ENCODE peak calls at places on chromosomes 4 and X, in four cellular contexts. One of them, this sample, is unnamed.

GRCh38 chr4:26235500-26235899 is 85.3 kb upstream of the RBPJ start:
- DNase-seq in IMR-90: peak
- DNase-seq in mesendoderm: peak
- DNase-seq in H1: no peak
- DNase-seq in this sample: no peak

GRCh38 chrX:56228914-56229313 is 3.2 kb upstream of the KLF8 start:
- DNase-seq in IMR-90: no peak
- DNase-seq in mesendoderm: peak
- DNase-seq in H1: no peak
- DNase-seq in this sample: peak

GRCh38 chrX:147875866-147876596 is 35.7 kb upstream of the FMR1 start:
- DNase-seq in IMR-90: no peak
- DNase-seq in mesendoderm: no peak
- DNase-seq in H1: no peak
- DNase-seq in this sample: no peak

GRCh38 chrX:72003811-72004750 is 93.4 kb downstream of the NHSL2 start:
- DNase-seq in IMR-90: no peak
- DNase-seq in mesendoderm: peak
- DNase-seq in H1: peak
- DNase-seq in this sample: peak

GRCh38 chrX:12770440-12770839 is 20.8 kb upstream of the PRPS2 start:
- DNase-seq in IMR-90: peak
- DNase-seq in mesendoderm: no peak
- DNase-seq in H1: no peak
- DNase-seq in this sample: no peak

GRCh38 chrX:2547746-2548145 is 47.0 kb upstream of the DHRSX start:
- DNase-seq in IMR-90: no peak
- DNase-seq in mesendoderm: no peak
- DNase-seq in H1: no peak
- DNase-seq in this sample: no peak

GRCh38 chr4:10704050-10704810 is 19.7 kb upstream of the CLNK start:
- DNase-seq in IMR-90: peak
- DNase-seq in mesendoderm: no peak
- DNase-seq in H1: no peak
- DNase-seq in this sample: no peak

GRCh38 chr4:55069248-55069647 is 56.1 kb downstream of the KDR start:
- DNase-seq in IMR-90: no peak
- DNase-seq in mesendoderm: peak
- DNase-seq in H1: no peak
- DNase-seq in this sample: no peak

DNA sequence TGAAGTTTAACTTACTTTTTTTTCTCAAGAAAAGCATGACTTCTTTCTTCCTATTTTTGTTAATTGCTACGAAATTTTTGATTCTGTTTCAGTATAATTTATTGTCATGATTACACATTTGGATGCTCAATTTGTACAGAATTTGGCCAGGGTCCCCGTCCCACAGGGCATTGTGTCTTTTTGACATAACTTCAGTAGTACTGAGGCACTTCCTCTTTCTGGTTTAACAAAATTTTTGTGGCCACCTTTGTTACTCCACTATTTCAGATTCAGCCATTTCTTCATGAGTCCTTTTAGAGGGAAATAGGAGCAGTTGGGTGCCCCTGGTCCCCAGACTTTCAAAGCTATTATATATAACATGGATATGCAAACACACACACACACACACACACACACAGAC is 1248.7 kb downstream of the PCDH7 start:
- DNase-seq in IMR-90: no peak
- DNase-seq in mesendoderm: no peak
- DNase-seq in H1: no peak
- DNase-seq in this sample: no peak
- H4K5ac ChIP-seq in IMR-90: no peak
- H4K5ac ChIP-seq in mesendoderm: no peak
- H4K5ac ChIP-seq in H1: no peak
- H4K5ac ChIP-seq in this sample: no peak

DNA sequence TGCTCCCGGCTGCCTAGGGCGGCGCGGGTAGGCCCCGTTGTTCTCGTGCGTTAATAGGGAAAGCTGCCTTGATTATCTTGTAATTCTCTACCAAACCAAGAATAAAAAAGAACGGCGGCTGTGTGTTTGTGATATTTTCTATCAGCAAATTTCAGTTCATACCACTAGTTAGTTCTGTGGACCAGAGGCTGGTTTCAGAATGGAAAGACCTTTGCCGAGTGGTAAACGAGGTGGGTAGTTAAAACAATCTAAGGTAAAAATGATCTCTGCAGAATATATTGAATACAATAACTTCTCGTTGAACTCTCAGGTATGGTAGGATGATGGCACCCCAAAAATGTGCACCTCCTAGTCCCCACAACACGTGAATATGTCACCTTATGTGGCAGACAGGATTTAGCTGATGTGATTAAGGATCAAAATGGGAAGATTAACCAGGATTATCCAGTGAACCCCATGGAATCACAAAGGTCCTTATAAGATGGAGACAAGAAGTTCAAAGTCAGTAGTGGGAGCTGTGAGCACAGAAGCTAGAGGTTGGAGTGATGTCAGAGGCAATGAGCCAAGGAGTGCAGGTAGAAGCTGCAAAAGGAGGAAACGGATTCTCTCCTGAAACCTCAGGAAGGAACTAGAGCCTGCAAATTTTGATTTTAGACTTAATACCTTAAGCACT is 574 bp upstream of the CFAP97 start:
- DNase-seq in IMR-90: peak
- DNase-seq in mesendoderm: peak
- DNase-seq in H1: no peak
- DNase-seq in this sample: no peak
- H3K4ac ChIP-seq in IMR-90: no peak
- H3K4ac ChIP-seq in mesendoderm: peak
- H3K4ac ChIP-seq in H1: no peak
- H3K4ac ChIP-seq in this sample: no peak

DNA sequence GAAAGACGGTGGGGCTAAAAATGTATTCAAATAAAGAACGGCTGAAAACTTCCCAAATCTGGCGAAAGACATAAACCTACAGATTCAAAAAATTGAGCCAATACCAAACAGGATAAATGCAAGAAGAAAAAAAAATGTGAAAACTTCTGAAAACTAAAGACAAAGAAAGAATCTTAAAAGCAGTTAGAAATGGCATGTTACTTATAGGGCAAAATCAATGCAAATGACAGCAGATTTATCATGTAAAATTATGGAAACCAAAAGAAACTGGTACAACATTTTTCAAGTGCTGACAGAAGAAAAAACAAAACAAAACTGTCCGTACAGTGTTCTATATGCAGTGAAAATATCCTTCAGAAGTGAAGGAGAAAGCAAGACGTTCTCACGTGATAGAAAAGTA is 239.0 kb downstream of the PDGFC start:
- DNase-seq in IMR-90: peak
- DNase-seq in mesendoderm: peak
- DNase-seq in H1: no peak
- DNase-seq in this sample: no peak
- H3K23ac ChIP-seq in IMR-90: no peak
- H3K23ac ChIP-seq in mesendoderm: no peak
- H3K23ac ChIP-seq in H1: no peak
- H3K23ac ChIP-seq in this sample: no peak

GRCh38 chr4:81039351-81040174 is 9.1 kb downstream of the BMP3 start:
- DNase-seq in IMR-90: no peak
- DNase-seq in mesendoderm: peak
- DNase-seq in H1: no peak
- DNase-seq in this sample: no peak
- H4K5ac ChIP-seq in IMR-90: no peak
- H4K5ac ChIP-seq in mesendoderm: no peak
- H4K5ac ChIP-seq in H1: no peak
- H4K5ac ChIP-seq in this sample: no peak

DNA sequence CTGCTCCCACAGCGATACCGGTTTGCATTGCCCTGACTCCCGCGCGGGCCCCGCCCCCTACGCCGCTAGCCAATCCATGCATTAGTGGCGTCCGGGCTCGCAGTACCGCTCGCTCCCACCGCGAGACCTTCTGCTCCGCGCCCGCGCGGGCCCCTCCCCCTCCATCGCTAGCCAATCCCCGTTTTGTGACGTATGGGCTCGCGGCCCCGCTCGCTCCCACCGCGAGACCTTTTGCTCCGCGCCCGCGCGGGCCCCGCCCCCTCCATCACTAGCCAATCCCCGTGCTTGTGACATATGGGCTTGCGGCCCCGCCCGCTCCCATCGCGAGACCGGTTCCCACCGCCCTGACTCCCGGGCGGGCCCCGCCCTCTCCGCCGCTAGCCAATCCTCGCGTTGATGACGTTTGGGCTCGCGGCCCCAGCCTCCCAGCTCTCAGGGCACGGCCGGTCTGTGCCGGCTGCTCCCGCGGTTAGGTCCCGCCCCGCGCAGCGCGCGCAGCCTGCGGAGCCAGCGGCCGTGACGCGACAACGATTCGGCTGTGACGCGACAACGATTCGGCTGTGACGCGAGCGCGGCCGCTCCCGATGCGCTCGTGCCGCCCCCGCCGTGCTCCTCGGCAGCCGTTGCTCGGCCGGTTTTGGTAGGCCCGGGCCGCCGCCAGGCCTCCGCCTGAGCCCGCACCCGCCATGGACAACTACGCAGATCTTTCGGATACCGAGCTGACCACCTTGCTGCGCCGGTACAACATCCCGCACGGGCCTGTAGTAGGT is at the start of gene EMD:
- DNase-seq in IMR-90: peak
- DNase-seq in mesendoderm: peak
- DNase-seq in H1: peak
- DNase-seq in this sample: peak
- H3K4ac ChIP-seq in IMR-90: peak
- H3K4ac ChIP-seq in mesendoderm: peak
- H3K4ac ChIP-seq in H1: no peak
- H3K4ac ChIP-seq in this sample: peak

GRCh38 chrX:135985123-135985973 is at the start of gene SLC9A6:
- DNase-seq in IMR-90: peak
- DNase-seq in mesendoderm: peak
- DNase-seq in H1: peak
- DNase-seq in this sample: peak
- H3K23ac ChIP-seq in IMR-90: peak
- H3K23ac ChIP-seq in mesendoderm: no peak
- H3K23ac ChIP-seq in H1: no peak
- H3K23ac ChIP-seq in this sample: no peak

GRCh38 chr4:57658673-57659072 is 548.5 kb upstream of the IGFBP7 start:
- DNase-seq in IMR-90: no peak
- DNase-seq in mesendoderm: no peak
- DNase-seq in H1: no peak
- DNase-seq in this sample: no peak

GRCh38 chr4:57658188-57658587 is 548.0 kb upstream of the IGFBP7 start:
- DNase-seq in IMR-90: no peak
- DNase-seq in mesendoderm: no peak
- DNase-seq in H1: no peak
- DNase-seq in this sample: no peak

GRCh38 chr4:57661707-57662106 is 551.5 kb upstream of the IGFBP7 start:
- DNase-seq in IMR-90: no peak
- DNase-seq in mesendoderm: no peak
- DNase-seq in H1: no peak
- DNase-seq in this sample: no peak
- H4K5ac ChIP-seq in IMR-90: no peak
- H4K5ac ChIP-seq in mesendoderm: no peak
- H4K5ac ChIP-seq in H1: no peak
- H4K5ac ChIP-seq in this sample: no peak

GRCh38 chrX:133415276-133416105 is at the start of gene GPC4:
- DNase-seq in IMR-90: no peak
- DNase-seq in mesendoderm: peak
- DNase-seq in H1: peak
- DNase-seq in this sample: peak
- H3K4ac ChIP-seq in IMR-90: no peak
- H3K4ac ChIP-seq in mesendoderm: peak
- H3K4ac ChIP-seq in H1: peak
- H3K4ac ChIP-seq in this sample: no peak

GRCh38 chr4:2837110-2837903 is 6.3 kb upstream of the ADD1 start:
- DNase-seq in IMR-90: no peak
- DNase-seq in mesendoderm: no peak
- DNase-seq in H1: peak
- DNase-seq in this sample: peak
- H3K23ac ChIP-seq in IMR-90: peak
- H3K23ac ChIP-seq in mesendoderm: no peak
- H3K23ac ChIP-seq in H1: no peak
- H3K23ac ChIP-seq in this sample: no peak

DNA sequence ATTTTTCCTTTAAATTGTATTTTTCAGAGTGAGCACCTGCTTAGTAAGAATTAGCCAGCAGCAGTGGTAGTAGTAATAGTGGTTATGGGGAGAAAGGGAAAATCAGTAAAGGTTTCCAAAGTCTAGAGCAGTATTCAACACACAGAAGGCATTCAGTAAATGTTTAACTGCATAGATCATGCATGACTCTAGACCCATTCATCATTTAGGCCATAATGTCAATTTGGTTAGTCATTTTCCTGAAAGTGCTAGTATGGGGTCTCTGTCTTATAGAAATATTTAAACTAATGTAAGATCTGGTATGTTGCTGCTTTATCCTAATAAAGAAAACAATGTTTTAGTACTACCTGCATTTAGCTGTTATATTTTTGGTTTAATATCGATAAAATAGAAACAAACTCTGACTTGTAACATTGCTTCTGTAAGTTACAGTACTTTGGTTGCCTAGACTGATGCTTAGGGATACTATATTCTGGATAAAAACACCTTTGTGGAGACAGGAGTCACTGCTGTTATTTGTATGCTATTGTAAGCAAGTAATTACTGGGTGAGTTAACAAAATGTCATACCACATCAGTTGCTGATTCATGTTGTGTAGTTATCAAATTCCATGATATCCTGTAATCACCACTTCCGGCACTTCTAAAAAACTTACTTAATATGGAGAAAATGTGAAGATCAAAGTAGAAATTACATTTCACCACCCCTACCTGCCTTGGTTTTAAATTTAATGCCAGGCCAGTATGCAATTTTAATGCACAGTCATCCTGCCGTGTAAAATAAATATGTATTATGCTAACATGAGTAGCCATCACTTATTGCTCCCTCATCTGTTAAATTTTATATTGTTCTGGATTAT is 115.8 kb upstream of the BMPR1B start:
- DNase-seq in IMR-90: peak
- DNase-seq in mesendoderm: no peak
- DNase-seq in H1: no peak
- DNase-seq in this sample: no peak
- H4K5ac ChIP-seq in IMR-90: no peak
- H4K5ac ChIP-seq in mesendoderm: no peak
- H4K5ac ChIP-seq in H1: no peak
- H4K5ac ChIP-seq in this sample: no peak